ENCODE peak calls at places on chromosomes 6 and 20, in four cellular contexts. H is PC-3, B is IMR-90, D is kidney. Z is an unnamed sample.

GRCh38 chr6:7730852-7731251 is 5.0 kb downstream of the BMP6 start:
- DNase-seq in H (peak), B (peak), D (peak), Z (peak)

GRCh38 chr6:45928721-45929305 is 86.8 kb downstream of the CLIC5 start:
- DNase-seq in H (no peak), B (no peak), D (no peak), Z (no peak)

GRCh38 chr6:17712573-17712972 is 5.8 kb upstream of the NUP153 start:
- DNase-seq in H (no peak), B (peak), D (no peak), Z (no peak)

GRCh38 chr6:153131037-153131981 is at the start of gene RGS17:
- DNase-seq in H (peak), B (peak), D (peak), Z (peak)

GRCh38 chr6:51459958-51460357 is 627.5 kb downstream of the PKHD1 start:
- DNase-seq in H (no peak), B (no peak), D (no peak), Z (no peak)

GRCh38 chr6:167811689-167812487 is 14.8 kb upstream of the AFDN start:
- DNase-seq in H (no peak), B (no peak), D (no peak), Z (no peak)

GRCh38 chr20:37630161-37630560 is 63.7 kb upstream of the CTNNBL1 start:
- DNase-seq in H (no peak), B (no peak), D (no peak), Z (no peak)

GRCh38 chr6:89954721-89955148 is 60.5 kb downstream of the GJA10 start:
- DNase-seq in H (no peak), B (peak), D (no peak), Z (no peak)

GRCh38 chr6:137488736-137489409 is 5.3 kb downstream of the OLIG3 start:
- DNase-seq in H (no peak), B (no peak), D (peak), Z (no peak)

GRCh38 chr20:26209171-26209941 is 512.7 kb upstream of the ZNF337 start:
- DNase-seq in H (no peak), B (peak), D (peak), Z (no peak)

GRCh38 chr20:20225325-20225724 is 142.6 kb upstream of the INSM1 start:
- DNase-seq in H (no peak), B (no peak), D (no peak), Z (no peak)

GRCh38 chr6:34027445-34027936 is 118.4 kb downstream of the GRM4 start:
- DNase-seq in H (peak), B (peak), D (peak), Z (peak)

GRCh38 chr6:129959358-129959930 is 58.9 kb upstream of the L3MBTL3 start:
- DNase-seq in H (no peak), B (no peak), D (peak), Z (no peak)

GRCh38 chr6:142242269-142242668 is 59.5 kb upstream of the ADGRG6 start:
- DNase-seq in H (no peak), B (peak), D (no peak), Z (peak)

GRCh38 chr6:20411953-20412352 is 10.3 kb downstream of the E2F3 start:
- DNase-seq in H (no peak), B (no peak), D (no peak), Z (no peak)

GRCh38 chr6:117264487-117265424 is 602 bp upstream of the VGLL2 start:
- DNase-seq in H (no peak), B (no peak), D (no peak), Z (peak)

GRCh38 chr6:165850434-165851019 is 187.5 kb upstream of the PDE10A start:
- DNase-seq in H (peak), B (peak), D (peak), Z (peak)

GRCh38 chr20:53142651-53143177 is 170.6 kb downstream of the TSHZ2 start:
- DNase-seq in H (no peak), B (no peak), D (no peak), Z (no peak)

GRCh38 chr6:24357336-24358218 is at the start of gene DCDC2:
- DNase-seq in H (no peak), B (no peak), D (peak), Z (no peak)

GRCh38 chr6:11260249-11261038 is 28.0 kb upstream of the NEDD9 start:
- DNase-seq in H (no peak), B (no peak), D (no peak), Z (no peak)

GRCh38 chr6:169171951-169172350 is 81.7 kb downstream of the THBS2 start:
- DNase-seq in H (peak), B (peak), D (no peak), Z (peak)

GRCh38 chr6:45378324-45378926 is 691 bp upstream of the SUPT3H start:
- DNase-seq in H (no peak), B (no peak), D (peak), Z (peak)

GRCh38 chr6:96836579-96837137 is 619 bp downstream of the GPR63 start:
- DNase-seq in H (no peak), B (peak), D (no peak), Z (peak)

GRCh38 chr20:58261660-58262059 is 33.2 kb upstream of the ANKRD60 start:
- DNase-seq in H (no peak), B (no peak), D (no peak), Z (no peak)

GRCh38 chr6:162712694-162713093 is 14.9 kb downstream of the PRKN start:
- DNase-seq in H (no peak), B (no peak), D (no peak), Z (no peak)

GRCh38 chr6:109483744-109484075 is 691 bp upstream of the ZBTB24 start:
- DNase-seq in H (no peak), B (no peak), D (no peak), Z (no peak)

GRCh38 chr20:48624315-48625020 is 203.3 kb downstream of the PREX1 start:
- DNase-seq in H (no peak), B (no peak), D (peak), Z (no peak)

GRCh38 chr6:39366875-39367618 is 44.5 kb upstream of the KCNK16 start:
- DNase-seq in H (no peak), B (no peak), D (no peak), Z (no peak)

GRCh38 chr6:163962627-163963117 is 548.2 kb downstream of the QKI start:
- DNase-seq in H (no peak), B (no peak), D (no peak), Z (no peak)

GRCh38 chr6:3159805-3160781 is 2.7 kb upstream of the TUBB2A start:
- DNase-seq in H (peak), B (no peak), D (peak), Z (no peak)

GRCh38 chr20:57638173-57638894 is 18.1 kb upstream of the ZBP1 start:
- DNase-seq in H (peak), B (no peak), D (peak), Z (no peak)

GRCh38 chr6:36196049-36196879 is at the start of gene BRPF3:
- DNase-seq in H (peak), B (peak), D (peak), Z (peak)

GRCh38 chr6:36195471-36196048 is 984 bp upstream of the BRPF3 start:
- DNase-seq in H (no peak), B (no peak), D (no peak), Z (peak)

GRCh38 chr6:36196880-36197548 is 470 bp downstream of the BRPF3 start:
- DNase-seq in H (peak), B (peak), D (peak), Z (peak)

GRCh38 chr6:36198986-36199385 is 2.4 kb downstream of the BRPF3 start:
- DNase-seq in H (no peak), B (no peak), D (no peak), Z (no peak)

GRCh38 chr6:36197739-36198221 is 1.2 kb downstream of the BRPF3 start:
- DNase-seq in H (no peak), B (no peak), D (peak), Z (no peak)
- H3K9ac ChIP-seq in H (peak), B (no peak), D (no peak), Z (peak)

DNA sequence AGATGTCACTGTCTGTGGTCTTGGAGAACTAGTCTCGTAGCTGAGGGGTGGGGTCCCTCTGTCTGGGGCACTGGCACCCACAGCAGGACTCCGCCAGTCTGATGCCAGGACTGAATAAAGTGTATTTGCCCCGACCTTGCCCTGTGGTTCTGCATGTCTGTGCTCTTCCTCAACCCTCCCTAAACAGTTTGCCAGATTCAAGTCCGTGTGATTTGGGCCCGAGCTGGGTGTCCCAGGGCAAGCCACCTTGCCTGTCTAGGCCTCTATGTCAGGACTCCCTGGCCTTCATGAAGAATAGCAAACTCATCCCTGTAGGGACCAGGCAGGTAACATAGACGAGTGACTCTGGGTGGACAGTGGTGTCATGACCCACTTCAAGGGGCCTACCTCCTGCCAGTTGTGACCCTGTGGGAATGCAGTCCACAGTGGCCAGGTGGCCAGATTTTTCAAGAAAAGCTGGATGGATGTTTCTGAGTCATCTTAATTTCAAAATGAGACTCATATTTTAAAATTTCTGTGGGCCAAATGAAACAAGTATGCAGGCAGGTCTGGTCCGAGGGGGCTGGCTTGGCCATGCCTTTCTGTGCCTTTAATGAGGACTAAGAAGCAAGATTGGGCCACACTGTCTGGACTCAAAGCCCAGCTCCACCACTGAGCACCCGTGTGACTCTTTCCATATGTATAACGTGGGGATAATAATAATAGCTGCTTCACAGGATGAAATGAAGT is 3.4 kb downstream of the SOX12 start:
- DNase-seq in H (no peak), B (no peak), D (no peak), Z (peak)
- H3K9ac ChIP-seq in H (no peak), B (peak), D (no peak), Z (no peak)

GRCh38 chr6:37137881-37138568 is 31.9 kb upstream of the PIM1 start:
- DNase-seq in H (peak), B (peak), D (no peak), Z (peak)
- H3K9ac ChIP-seq in H (peak), B (peak), D (no peak), Z (peak)

GRCh38 chr20:25195962-25196700 is 619 bp downstream of the ENTPD6 start:
- DNase-seq in H (peak), B (peak), D (peak), Z (peak)

GRCh38 chr20:25195014-25195961 is at the start of gene ENTPD6:
- DNase-seq in H (peak), B (peak), D (peak), Z (peak)

GRCh38 chr20:25197173-25197869 is 1.8 kb downstream of the ENTPD6 start:
- DNase-seq in H (peak), B (no peak), D (no peak), Z (no peak)

GRCh38 chr20:25197870-25198190 is 2.3 kb downstream of the ENTPD6 start:
- DNase-seq in H (no peak), B (no peak), D (no peak), Z (no peak)

GRCh38 chr20:25196701-25197120 is 1.2 kb downstream of the ENTPD6 start:
- DNase-seq in H (no peak), B (no peak), D (no peak), Z (peak)
- H3K9ac ChIP-seq in H (peak), B (peak), D (peak), Z (peak)

DNA sequence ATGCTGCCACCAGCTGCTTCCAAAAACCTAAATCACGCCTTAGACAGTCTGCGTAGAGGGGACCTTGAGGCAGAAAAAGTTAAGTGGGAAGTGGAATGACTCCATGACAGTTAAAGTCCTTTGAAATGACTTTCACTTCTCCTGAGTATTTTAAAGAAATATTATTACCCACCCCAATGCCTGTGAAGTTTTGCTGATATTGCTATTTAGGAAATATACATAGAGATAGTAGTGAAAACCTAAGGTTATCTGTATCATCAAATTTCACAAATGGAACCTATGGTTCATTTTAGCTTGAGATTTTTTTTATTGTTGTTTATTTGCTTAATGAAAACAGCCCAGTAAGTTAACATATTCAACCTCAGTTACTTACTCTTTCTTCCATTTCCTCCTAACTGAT is 182.1 kb upstream of the FBXL4 start:
- DNase-seq in H (no peak), B (no peak), D (no peak), Z (no peak)
- H3K9ac ChIP-seq in H (no peak), B (no peak), D (no peak), Z (no peak)

GRCh38 chr20:32362924-32363364 is 4.8 kb downstream of the ASXL1 start:
- DNase-seq in H (no peak), B (peak), D (no peak), Z (no peak)
- H3K9ac ChIP-seq in H (no peak), B (no peak), D (no peak), Z (peak)